ENCODE peak calls at places on chromosomes 3 and 15, in ten cellular contexts. Y is AG08396; J is stimulated activated CD8-positive, alpha-beta memory T cell treated with anti-CD3 and anti-CD28 coated beads, Interleukin-15, amount 100 ng/mL, for 24 hours; H is NCI-H774; K is activated T-cell treated with anti-CD3 and anti-CD28 coated beads, Interleukin-2, amount 50 U/mL, for 72 hours; V is iPS-NIHi11; X is epithelial cell of proximal tubule; B is iris pigment epithelial cell; U is kidney glomerular epithelial cell; Q is T-helper 9 cell. E is an unnamed sample.

GRCh38 chr3:150783334-150783733 is 20.4 kb upstream of the SIAH2 start:
- DNase-seq in Y (no peak), J (no peak), H (no peak), K (no peak), V (no peak), X (no peak), B (peak), U (no peak), Q (no peak), E (no peak)

GRCh38 chr3:140910860-140911259 is 30.8 kb upstream of the SLC25A36 start:
- DNase-seq in Y (peak), J (no peak), H (peak), K (no peak), V (peak), X (no peak), B (peak), U (no peak), Q (no peak), E (no peak)

GRCh38 chr3:116512281-116512680 is 67.0 kb upstream of the LSAMP start:
- DNase-seq in Y (no peak), J (no peak), H (no peak), K (no peak), V (no peak), X (no peak), B (no peak), U (no peak), Q (no peak), E (no peak)

GRCh38 chr3:61530355-61530754 is 31.0 kb upstream of the PTPRG start:
- DNase-seq in Y (no peak), J (no peak), H (no peak), K (no peak), V (peak), X (no peak), B (peak), U (no peak), Q (no peak), E (peak)

GRCh38 chr3:77373619-77374018 is 333.7 kb downstream of the ROBO2 start:
- DNase-seq in Y (no peak), J (no peak), H (no peak), K (no peak), V (no peak), X (no peak), B (no peak), U (no peak), Q (no peak), E (no peak)

GRCh38 chr15:70801111-70801510 is 37.8 kb upstream of the UACA start:
- DNase-seq in Y (no peak), J (no peak), H (no peak), K (no peak), V (no peak), X (no peak), B (no peak), U (no peak), Q (no peak), E (no peak)

GRCh38 chr15:69668049-69668705 is 215.6 kb downstream of the RPLP1 start:
- DNase-seq in Y (no peak), J (no peak), H (no peak), K (no peak), V (no peak), X (no peak), B (no peak), U (no peak), Q (no peak), E (no peak)

GRCh38 chr3:39000008-39000450 is 51.7 kb downstream of the SCN11A start:
- DNase-seq in Y (peak), J (no peak), H (peak), K (no peak), V (peak), X (peak), B (peak), U (peak), Q (no peak), E (peak)

GRCh38 chr3:87173776-87174175 is 53.3 kb upstream of the CHMP2B start:
- DNase-seq in Y (no peak), J (no peak), H (no peak), K (no peak), V (no peak), X (no peak), B (no peak), U (no peak), Q (no peak), E (no peak)

GRCh38 chr3:126567696-126568438 is 9.1 kb upstream of the C3orf22 start:
- DNase-seq in Y (no peak), J (no peak), H (no peak), K (no peak), V (peak), X (no peak), B (no peak), U (no peak), Q (no peak), E (no peak)

GRCh38 chr3:129673012-129673411 is 66.5 kb upstream of the PLXND1 start:
- DNase-seq in Y (no peak), J (no peak), H (no peak), K (no peak), V (no peak), X (no peak), B (no peak), U (no peak), Q (no peak), E (no peak)

GRCh38 chr15:29827421-29827820 is 5.2 kb upstream of the TJP1 start:
- DNase-seq in Y (no peak), J (no peak), H (no peak), K (no peak), V (no peak), X (no peak), B (no peak), U (no peak), Q (no peak), E (no peak)

GRCh38 chr3:122952509-122952908 is 75.1 kb downstream of the SEMA5B start:
- DNase-seq in Y (no peak), J (no peak), H (no peak), K (no peak), V (peak), X (no peak), B (peak), U (peak), Q (no peak), E (no peak)

GRCh38 chr3:184953396-184953795 is 141.4 kb downstream of the VPS8 start:
- DNase-seq in Y (no peak), J (no peak), H (no peak), K (no peak), V (no peak), X (no peak), B (no peak), U (no peak), Q (no peak), E (no peak)

GRCh38 chr15:65862682-65863081 is 6.6 kb upstream of the RAB11A start:
- DNase-seq in Y (peak), J (no peak), H (no peak), K (peak), V (peak), X (no peak), B (peak), U (no peak), Q (no peak), E (peak)

GRCh38 chr3:14804835-14805780 is 13.7 kb upstream of the FGD5 start:
- DNase-seq in Y (no peak), J (no peak), H (no peak), K (no peak), V (no peak), X (no peak), B (no peak), U (no peak), Q (no peak), E (no peak)

GRCh38 chr3:141150431-141150830 is 81.2 kb upstream of the PXYLP1 start:
- DNase-seq in Y (no peak), J (no peak), H (no peak), K (no peak), V (no peak), X (no peak), B (no peak), U (no peak), Q (no peak), E (no peak)

GRCh38 chr3:135456182-135456790 is 509.2 kb upstream of the PPP2R3A start:
- DNase-seq in Y (no peak), J (no peak), H (no peak), K (no peak), V (peak), X (no peak), B (no peak), U (no peak), Q (no peak), E (peak)

GRCh38 chr3:120064641-120065040 is 29.6 kb downstream of the GSK3B start:
- DNase-seq in Y (no peak), J (no peak), H (no peak), K (no peak), V (no peak), X (no peak), B (no peak), U (no peak), Q (no peak), E (no peak)

GRCh38 chr3:168914662-168915061 is 748.9 kb downstream of the MECOM start:
- DNase-seq in Y (no peak), J (no peak), H (no peak), K (no peak), V (peak), X (peak), B (peak), U (peak), Q (no peak), E (no peak)

GRCh38 chr3:131033480-131034080 is 6.9 kb downstream of the NEK11 start:
- DNase-seq in Y (no peak), J (no peak), H (peak), K (peak), V (peak), X (no peak), B (peak), U (peak), Q (no peak), E (peak)

GRCh38 chr3:59320080-59320479 is 270.3 kb upstream of the CFAP20DC start:
- DNase-seq in Y (no peak), J (no peak), H (peak), K (no peak), V (peak), X (no peak), B (no peak), U (no peak), Q (no peak), E (peak)

GRCh38 chr3:124281453-124282316 is 289.8 kb upstream of the ROPN1 start:
- DNase-seq in Y (peak), J (no peak), H (peak), K (no peak), V (peak), X (no peak), B (peak), U (peak), Q (no peak), E (peak)

GRCh38 chr3:121819236-121819635 is 15.6 kb downstream of the IQCB1 start:
- DNase-seq in Y (no peak), J (no peak), H (no peak), K (no peak), V (no peak), X (no peak), B (no peak), U (no peak), Q (no peak), E (no peak)

GRCh38 chr3:13865581-13866405 is 14.1 kb downstream of the WNT7A start:
- DNase-seq in Y (no peak), J (no peak), H (no peak), K (no peak), V (no peak), X (no peak), B (no peak), U (no peak), Q (no peak), E (no peak)

GRCh38 chr3:172982731-172983364 is 158.2 kb downstream of the SPATA16 start:
- DNase-seq in Y (no peak), J (no peak), H (no peak), K (no peak), V (peak), X (no peak), B (no peak), U (peak), Q (no peak), E (no peak)

GRCh38 chr15:83695246-83695645 is 41.3 kb downstream of the ADAMTSL3 start:
- DNase-seq in Y (no peak), J (no peak), H (no peak), K (no peak), V (peak), X (no peak), B (peak), U (no peak), Q (no peak), E (no peak)

GRCh38 chr3:115498898-115499297 is 124.4 kb upstream of the GAP43 start:
- DNase-seq in Y (no peak), J (no peak), H (no peak), K (no peak), V (no peak), X (no peak), B (no peak), U (no peak), Q (no peak), E (no peak)

GRCh38 chr15:92653836-92654524 is 1.6 kb downstream of the FAM174B start:
- DNase-seq in Y (no peak), J (no peak), H (peak), K (no peak), V (peak), X (no peak), B (no peak), U (peak), Q (no peak), E (peak)

GRCh38 chr3:177300039-177300833 is 103.0 kb upstream of the TBL1XR1 start:
- DNase-seq in Y (no peak), J (no peak), H (peak), K (no peak), V (peak), X (peak), B (peak), U (peak), Q (no peak), E (no peak)

GRCh38 chr15:51065781-51066180 is 28.9 kb downstream of the TNFAIP8L3 start:
- DNase-seq in Y (no peak), J (no peak), H (no peak), K (no peak), V (no peak), X (no peak), B (no peak), U (no peak), Q (no peak), E (no peak)

GRCh38 chr3:21979706-21980105 is 228.7 kb upstream of the ZNF385D start:
- DNase-seq in Y (peak), J (no peak), H (no peak), K (no peak), V (no peak), X (no peak), B (peak), U (no peak), Q (no peak), E (no peak)